ENCODE peak calls at places on chromosomes 7 and 10, in six cellular contexts. L, F, Z, J, W and I are unnamed samples.

GRCh38 chr7:32957326-32958045 is at the start of gene FKBP9:
- DNase-seq in L (peak), F (peak), Z (peak), J (peak), W (no peak), I (peak)

GRCh38 chr10:90306187-90306586 is 551.7 kb downstream of the HTR7 start:
- DNase-seq in L (no peak), F (no peak), Z (no peak), J (peak), W (no peak), I (no peak)

GRCh38 chr7:22066484-22066883 is 120.8 kb upstream of the CDCA7L start:
- DNase-seq in L (no peak), F (no peak), Z (no peak), J (no peak), W (no peak), I (no peak)

GRCh38 chr7:157540020-157540419 is 203.2 kb downstream of the DNAJB6 start:
- DNase-seq in L (no peak), F (no peak), Z (no peak), J (no peak), W (no peak), I (no peak)

GRCh38 chr7:132322981-132323380 is 253.3 kb downstream of the PLXNA4 start:
- DNase-seq in L (no peak), F (no peak), Z (no peak), J (no peak), W (no peak), I (no peak)

GRCh38 chr7:25933921-25934320 is 218.1 kb upstream of the NFE2L3 start:
- DNase-seq in L (no peak), F (no peak), Z (no peak), J (no peak), W (no peak), I (no peak)

GRCh38 chr7:30074422-30075030 is 46.3 kb downstream of the PLEKHA8 start:
- DNase-seq in L (peak), F (no peak), Z (peak), J (peak), W (no peak), I (no peak)

GRCh38 chr10:17113346-17113745 is 16.3 kb downstream of the CUBN start:
- DNase-seq in L (no peak), F (no peak), Z (no peak), J (no peak), W (no peak), I (no peak)

GRCh38 chr7:44979481-44980392 is 922 bp upstream of the MYO1G start:
- DNase-seq in L (no peak), F (no peak), Z (no peak), J (no peak), W (no peak), I (no peak)

GRCh38 chr7:2471022-2471329 is 5.2 kb downstream of the GRIFIN start:
- DNase-seq in L (no peak), F (no peak), Z (no peak), J (peak), W (no peak), I (no peak)

GRCh38 chr7:149772236-149772820 is 1.1 kb downstream of the ZNF467 start:
- DNase-seq in L (peak), F (peak), Z (no peak), J (no peak), W (no peak), I (peak)

GRCh38 chr7:4245135-4245865 is 436.8 kb upstream of the FOXK1 start:
- DNase-seq in L (no peak), F (peak), Z (no peak), J (no peak), W (no peak), I (no peak)

GRCh38 chr7:80478683-80479082 is 33.2 kb downstream of the GNAT3 start:
- DNase-seq in L (no peak), F (no peak), Z (peak), J (peak), W (no peak), I (no peak)

GRCh38 chr10:11197854-11198253 is 180.2 kb downstream of the CELF2 start:
- DNase-seq in L (no peak), F (no peak), Z (peak), J (no peak), W (no peak), I (no peak)

GRCh38 chr7:35375516-35375915 is 121.6 kb upstream of the TBX20 start:
- DNase-seq in L (no peak), F (no peak), Z (no peak), J (no peak), W (no peak), I (no peak)

GRCh38 chr10:131170042-131170983 is 141.2 kb downstream of the TCERG1L start:
- DNase-seq in L (no peak), F (peak), Z (no peak), J (no peak), W (no peak), I (no peak)

GRCh38 chr7:150335101-150335773 is 6.2 kb downstream of the RARRES2 start:
- DNase-seq in L (peak), F (no peak), Z (peak), J (peak), W (no peak), I (no peak)

GRCh38 chr7:16071246-16071857 is 350.0 kb downstream of the CRPPA start:
- DNase-seq in L (no peak), F (no peak), Z (peak), J (peak), W (peak), I (peak)

GRCh38 chr10:16752099-16752498 is 65.1 kb downstream of the RSU1 start:
- DNase-seq in L (no peak), F (no peak), Z (no peak), J (no peak), W (no peak), I (no peak)

GRCh38 chr7:157633465-157634185 is 296.8 kb downstream of the DNAJB6 start:
- DNase-seq in L (no peak), F (no peak), Z (no peak), J (no peak), W (no peak), I (no peak)

GRCh38 chr7:157548691-157549265 is 212.0 kb downstream of the DNAJB6 start:
- DNase-seq in L (no peak), F (peak), Z (no peak), J (no peak), W (no peak), I (no peak)

GRCh38 chr10:86793696-86794095 is 37.3 kb downstream of the BMPR1A start:
- DNase-seq in L (peak), F (no peak), Z (no peak), J (no peak), W (no peak), I (no peak)

GRCh38 chr10:43049081-43049551 is 27.8 kb upstream of the RET start:
- DNase-seq in L (no peak), F (peak), Z (no peak), J (no peak), W (no peak), I (no peak)

GRCh38 chr10:107264742-107265141 is 100.2 kb upstream of the SORCS1 start:
- DNase-seq in L (peak), F (no peak), Z (no peak), J (no peak), W (no peak), I (no peak)

GRCh38 chr7:5831196-5831595 is 49.4 kb upstream of the OCM start:
- DNase-seq in L (no peak), F (no peak), Z (no peak), J (peak), W (no peak), I (no peak)

GRCh38 chr7:137754076-137754851 is 92.5 kb downstream of the DGKI start:
- DNase-seq in L (no peak), F (no peak), Z (no peak), J (peak), W (no peak), I (no peak)

GRCh38 chr10:69846252-69847000 is 44.7 kb downstream of the COL13A1 start:
- DNase-seq in L (no peak), F (no peak), Z (peak), J (no peak), W (no peak), I (no peak)

GRCh38 chr7:158533386-158534133 is 54.1 kb downstream of the PTPRN2 start:
- DNase-seq in L (no peak), F (no peak), Z (no peak), J (no peak), W (no peak), I (no peak)

GRCh38 chr7:99244942-99245341 is 27.7 kb upstream of the MYH16 start:
- DNase-seq in L (no peak), F (no peak), Z (peak), J (no peak), W (no peak), I (no peak)

GRCh38 chr10:48466611-48467240 is 138.1 kb downstream of the ARHGAP22 start:
- DNase-seq in L (no peak), F (peak), Z (no peak), J (no peak), W (no peak), I (no peak)

GRCh38 chr7:25663877-25664276 is 435.6 kb upstream of the NPVF start:
- DNase-seq in L (no peak), F (no peak), Z (peak), J (peak), W (no peak), I (no peak)

GRCh38 chr7:126702242-126703016 is 550.3 kb downstream of the GRM8 start:
- DNase-seq in L (no peak), F (no peak), Z (peak), J (no peak), W (peak), I (no peak)

GRCh38 chr7:97006146-97006950 is 995 bp downstream of the DLX6 start:
- DNase-seq in L (peak), F (peak), Z (no peak), J (peak), W (no peak), I (no peak)

GRCh38 chr10:61899997-61900828 is 1.3 kb upstream of the ARID5B start:
- DNase-seq in L (peak), F (peak), Z (peak), J (peak), W (peak), I (peak)

GRCh38 chr7:85176197-85176596 is 10.7 kb downstream of the SEMA3D start:
- DNase-seq in L (no peak), F (no peak), Z (peak), J (no peak), W (no peak), I (no peak)

GRCh38 chr10:43943119-43943824 is 294.6 kb upstream of the ZNF32 start:
- DNase-seq in L (no peak), F (peak), Z (no peak), J (no peak), W (no peak), I (no peak)

GRCh38 chr10:79390551-79391229 is 43.4 kb downstream of the PPIF start:
- DNase-seq in L (peak), F (peak), Z (no peak), J (peak), W (no peak), I (no peak)

GRCh38 chr7:151399305-151399601 is 10.6 kb downstream of the WDR86 start:
- DNase-seq in L (no peak), F (no peak), Z (no peak), J (no peak), W (no peak), I (no peak)

GRCh38 chr7:70512144-70512543 is 619.8 kb upstream of the GALNT17 start:
- DNase-seq in L (no peak), F (no peak), Z (no peak), J (no peak), W (no peak), I (no peak)

GRCh38 chr7:1438208-1438607 is 21.1 kb downstream of the MICALL2 start:
- DNase-seq in L (no peak), F (no peak), Z (no peak), J (no peak), W (no peak), I (no peak)

GRCh38 chr7:1440620-1441019 is 18.6 kb downstream of the MICALL2 start:
- DNase-seq in L (no peak), F (no peak), Z (no peak), J (no peak), W (no peak), I (no peak)

GRCh38 chr7:1441615-1442354 is 17.5 kb downstream of the MICALL2 start:
- DNase-seq in L (no peak), F (no peak), Z (no peak), J (no peak), W (no peak), I (no peak)

GRCh38 chr7:1438821-1439220 is 20.4 kb downstream of the MICALL2 start:
- DNase-seq in L (no peak), F (no peak), Z (no peak), J (no peak), W (no peak), I (no peak)

GRCh38 chr7:1439373-1440363 is 19.6 kb downstream of the MICALL2 start:
- DNase-seq in L (no peak), F (no peak), Z (no peak), J (no peak), W (no peak), I (no peak)
- TF ChIP-seq CTCF in L (no peak), F (no peak), Z (no peak), J (peak), W (no peak), I (peak)

GRCh38 chr10:129513312-129513711 is 46.3 kb downstream of the MGMT start:
- DNase-seq in L (no peak), F (no peak), Z (no peak), J (no peak), W (no peak), I (no peak)
- TF ChIP-seq CTCF in L (no peak), F (no peak), Z (no peak), J (no peak), W (no peak), I (no peak)

GRCh38 chr10:129345763-129346162 is 121.3 kb upstream of the MGMT start:
- DNase-seq in L (no peak), F (no peak), Z (no peak), J (no peak), W (no peak), I (no peak)
- TF ChIP-seq CTCF in L (no peak), F (no peak), Z (no peak), J (no peak), W (no peak), I (no peak)

DNA sequence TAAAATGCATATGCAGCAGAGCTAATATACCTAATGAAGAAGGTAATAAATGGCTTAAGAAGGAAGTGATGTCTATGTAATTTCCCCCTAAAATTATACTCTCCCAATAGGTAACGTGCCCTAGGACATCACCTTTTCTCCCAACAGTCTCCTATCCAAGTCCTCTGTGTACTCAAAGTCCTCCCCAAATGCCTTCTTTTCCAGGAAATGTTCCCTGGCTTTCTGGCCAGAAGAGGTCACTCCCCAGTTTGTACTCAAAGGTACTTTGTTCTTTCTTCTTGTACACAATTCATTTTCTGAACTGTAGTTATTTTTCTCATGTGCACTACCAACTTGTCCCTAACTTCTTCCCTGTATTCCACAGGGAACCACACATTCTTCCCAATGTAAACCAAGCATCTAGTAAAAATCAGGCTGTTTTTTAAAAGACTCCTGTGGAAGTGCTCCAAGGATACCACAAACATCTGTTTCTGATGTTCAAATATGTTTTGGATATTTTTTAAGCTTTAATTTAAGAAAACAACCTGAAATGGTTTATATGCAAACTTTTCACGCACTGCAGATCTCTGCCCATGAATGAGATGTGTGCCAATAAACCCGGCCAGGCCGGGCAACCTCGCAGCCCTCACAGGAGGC is 262.3 kb upstream of the KLF14 start:
- DNase-seq in L (no peak), F (no peak), Z (peak), J (no peak), W (no peak), I (no peak)
- TF ChIP-seq CTCF in L (no peak), F (no peak), Z (peak), J (no peak), W (no peak), I (no peak)

GRCh38 chr10:103706047-103706446 is 149.3 kb downstream of the SH3PXD2A start:
- DNase-seq in L (no peak), F (no peak), Z (no peak), J (no peak), W (no peak), I (no peak)
- TF ChIP-seq CTCF in L (no peak), F (no peak), Z (no peak), J (no peak), W (no peak), I (no peak)

GRCh38 chr10:70863470-70864160 is 24.8 kb downstream of the PCBD1 start:
- DNase-seq in L (no peak), F (no peak), Z (no peak), J (no peak), W (no peak), I (no peak)
- TF ChIP-seq CTCF in L (no peak), F (no peak), Z (no peak), J (peak), W (no peak), I (no peak)

DNA sequence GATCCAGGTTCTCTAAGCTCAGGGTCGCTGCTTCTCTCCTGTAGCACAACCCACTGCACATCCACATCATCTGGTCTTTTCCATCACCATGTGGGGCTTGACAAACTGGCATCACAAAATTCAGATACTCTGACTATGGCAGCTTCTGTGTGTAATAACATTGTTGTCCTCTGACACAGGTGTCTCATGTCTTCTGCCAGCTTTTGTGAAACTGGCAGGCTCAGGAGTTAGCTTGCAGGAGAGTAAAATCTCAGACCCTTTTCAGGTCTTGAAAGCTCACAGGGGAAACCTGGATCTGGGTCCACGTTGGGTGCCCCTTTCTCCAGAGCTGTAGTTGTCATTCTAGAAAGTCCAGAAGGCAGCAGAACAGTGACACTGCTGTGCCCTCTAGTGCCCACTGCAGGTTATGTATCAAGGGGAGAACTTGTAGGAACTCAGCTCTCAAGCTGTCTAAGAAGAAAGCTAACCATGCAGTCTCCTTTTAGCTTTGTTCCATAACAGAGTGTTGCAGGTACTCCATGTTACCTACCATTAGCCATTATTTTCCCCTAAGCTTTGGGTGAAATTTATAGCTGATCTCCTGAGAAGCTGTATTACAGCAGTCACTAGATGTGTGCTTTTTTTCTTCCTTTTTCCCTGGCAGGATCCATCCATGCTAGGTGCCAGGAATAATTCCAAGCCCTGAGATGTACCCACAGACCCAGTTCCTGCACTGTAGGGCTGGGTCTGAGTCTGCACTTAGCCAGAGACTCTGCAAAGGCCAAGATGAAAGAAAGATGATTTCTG is 102.7 kb downstream of the ZNF248 start:
- DNase-seq in L (peak), F (no peak), Z (peak), J (peak), W (no peak), I (no peak)
- TF ChIP-seq CTCF in L (peak), F (no peak), Z (peak), J (peak), W (peak), I (peak)